ENCODE peak calls at places on chromosomes 5 and 9, in six cellular contexts. B is hepatocyte, O is IMR-90, E is GM12878, Y is mammary epithelial cell, S is OCI-LY7. Z is an unnamed sample. For H3K4me1, the result is how much of the 10 kb centered on the place peaks cover.

GRCh38 chr5:169100735-169101075 is 200.2 kb downstream of the SLIT3 start:
- DNase-seq in B (no peak), O (no peak), E (no peak), Y (peak), S (no peak), Z (peak)

GRCh38 chr5:140221697-140222223 is 46.8 kb downstream of the CYSTM1 start:
- DNase-seq in B (no peak), O (peak), E (no peak), Y (peak), S (no peak), Z (peak)

GRCh38 chr9:38414040-38414723 is 10.1 kb downstream of the IGFBPL1 start:
- DNase-seq in B (no peak), O (no peak), E (no peak), Y (no peak), S (no peak), Z (no peak)

GRCh38 chr9:86679979-86680378 is 267.3 kb downstream of the GAS1 start:
- DNase-seq in B (no peak), O (no peak), E (no peak), Y (no peak), S (no peak), Z (no peak)

GRCh38 chr5:13339022-13339421 is 605.5 kb downstream of the DNAH5 start:
- DNase-seq in B (no peak), O (no peak), E (no peak), Y (no peak), S (no peak), Z (no peak)

GRCh38 chr5:166618555-166618954 is 1672.9 kb upstream of the WWC1 start:
- DNase-seq in B (no peak), O (no peak), E (no peak), Y (no peak), S (no peak), Z (no peak)

GRCh38 chr5:31944683-31945445 is 229.3 kb downstream of the GOLPH3 start:
- DNase-seq in B (no peak), O (no peak), E (no peak), Y (no peak), S (no peak), Z (no peak)

GRCh38 chr9:69023650-69024049 is 9.7 kb upstream of the PRKACG start:
- DNase-seq in B (no peak), O (no peak), E (no peak), Y (no peak), S (no peak), Z (no peak)

GRCh38 chr9:97851450-97851883 is 1.6 kb upstream of the FOXE1 start:
- DNase-seq in B (no peak), O (no peak), E (no peak), Y (no peak), S (no peak), Z (no peak)

GRCh38 chr5:98769256-98770157 is 4.0 kb upstream of the RGMB start:
- DNase-seq in B (peak), O (peak), E (no peak), Y (no peak), S (no peak), Z (peak)

GRCh38 chr5:178872302-178872701 is 12.5 kb downstream of the ZNF354B start:
- DNase-seq in B (no peak), O (no peak), E (no peak), Y (no peak), S (no peak), Z (no peak)

GRCh38 chr5:31415009-31415923 is 116.6 kb downstream of the DROSHA start:
- DNase-seq in B (no peak), O (no peak), E (no peak), Y (no peak), S (no peak), Z (no peak)

GRCh38 chr9:69001921-69002320 is 12.0 kb downstream of the PRKACG start:
- DNase-seq in B (no peak), O (no peak), E (no peak), Y (no peak), S (no peak), Z (no peak)

GRCh38 chr9:91902465-91903125 is 47.4 kb downstream of the ROR2 start:
- DNase-seq in B (peak), O (peak), E (no peak), Y (no peak), S (no peak), Z (no peak)
- H3K27ac ChIP-seq in B (peak), O (peak), E (no peak), Y (no peak), S (no peak), Z (no peak)

GRCh38 chr9:32384364-32385134 is at the start of gene ACO1:
- DNase-seq in B (peak), O (peak), E (peak), Y (peak), S (peak), Z (peak)

GRCh38 chr9:32385135-32385884 is 867 bp downstream of the ACO1 start:
- DNase-seq in B (no peak), O (peak), E (no peak), Y (no peak), S (no peak), Z (no peak)

GRCh38 chr9:32382582-32383320 is 1.7 kb upstream of the ACO1 start:
- DNase-seq in B (no peak), O (no peak), E (no peak), Y (no peak), S (no peak), Z (no peak)

GRCh38 chr9:32385885-32386283 is 1.4 kb downstream of the ACO1 start:
- DNase-seq in B (no peak), O (no peak), E (no peak), Y (no peak), S (no peak), Z (no peak)

DNA sequence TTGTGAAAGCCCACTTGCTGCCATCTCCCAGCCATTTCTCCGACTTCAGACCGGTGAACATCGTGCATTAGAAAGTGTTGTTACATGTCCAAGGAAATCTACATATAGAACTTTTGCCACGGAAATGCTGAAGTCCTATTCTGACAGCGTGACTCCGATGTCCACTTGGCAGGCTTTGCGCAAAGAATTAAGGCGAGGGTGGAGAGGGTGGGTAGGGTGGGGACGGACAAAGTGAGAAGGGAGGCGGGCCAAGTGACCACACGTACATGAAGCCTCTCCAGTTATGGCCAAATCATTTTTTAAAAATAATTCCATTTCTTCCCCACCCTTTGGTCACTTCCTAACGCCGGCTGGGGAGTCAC is 460 bp upstream of the ACO1 start:
- DNase-seq in B (no peak), O (no peak), E (no peak), Y (peak), S (no peak), Z (no peak)
- H2AFZ ChIP-seq in B (peak), O (peak), E (peak), Y (peak), S (peak), Z (peak)

DNA sequence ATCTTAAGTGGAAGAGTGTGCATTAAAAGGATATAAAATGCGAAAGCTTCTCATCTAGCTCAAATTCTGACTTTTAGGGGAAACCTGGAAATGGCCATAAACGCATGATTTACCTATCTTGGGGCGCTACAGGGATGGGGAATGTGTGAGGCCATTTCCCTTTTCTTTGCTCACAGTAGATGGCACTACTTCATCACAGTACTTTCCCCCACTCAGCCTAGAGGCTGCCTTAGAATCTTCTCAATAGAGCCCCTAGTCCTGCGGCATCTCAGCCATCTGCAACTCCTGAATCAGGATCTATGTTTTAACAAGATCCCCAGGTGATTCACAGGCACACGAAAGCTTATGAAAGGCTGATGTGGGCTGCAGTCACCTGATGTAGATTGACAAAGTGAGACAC is 110.8 kb downstream of the LHFPL2 start:
- DNase-seq in B (peak), O (peak), E (no peak), Y (peak), S (peak), Z (peak)
- H3K4me1 ChIP-seq in B (under half), O (under half), E (under half), Y (under half), S (under half), Z (under half)

GRCh38 chr9:129609486-129610192 is 11.3 kb downstream of the C9orf50 start:
- DNase-seq in B (peak), O (no peak), E (no peak), Y (no peak), S (peak), Z (peak)

GRCh38 chr9:129608561-129609481 is 12.1 kb downstream of the C9orf50 start:
- DNase-seq in B (peak), O (no peak), E (no peak), Y (no peak), S (no peak), Z (no peak)

GRCh38 chr9:129611302-129611800 is 9.6 kb downstream of the C9orf50 start:
- DNase-seq in B (no peak), O (no peak), E (no peak), Y (no peak), S (peak), Z (no peak)

GRCh38 chr9:129610473-129611301 is 10.2 kb downstream of the C9orf50 start:
- DNase-seq in B (peak), O (peak), E (no peak), Y (peak), S (peak), Z (peak)

DNA sequence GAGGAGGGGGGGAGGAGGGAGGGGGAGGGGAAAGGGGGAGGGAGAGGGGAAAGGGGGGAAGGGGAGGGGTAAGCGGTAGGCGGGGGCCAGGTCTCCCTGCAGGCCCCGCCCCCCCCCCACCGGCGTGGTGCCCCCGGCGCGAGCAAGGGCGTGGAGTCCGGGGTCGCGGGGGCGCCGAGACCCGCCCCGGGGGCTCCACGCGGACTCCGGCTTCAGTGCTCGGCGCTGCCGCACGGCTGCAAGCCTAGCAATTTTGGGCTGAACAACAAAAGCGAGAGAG is 10.8 kb downstream of the C9orf50 start:
- DNase-seq in B (no peak), O (no peak), E (no peak), Y (no peak), S (no peak), Z (no peak)
- H3K27ac ChIP-seq in B (peak), O (peak), E (no peak), Y (no peak), S (no peak), Z (peak)

GRCh38 chr5:50667653-50668403 is 1.4 kb downstream of the PARP8 start:
- DNase-seq in B (peak), O (peak), E (peak), Y (peak), S (peak), Z (peak)

GRCh38 chr5:50666261-50667078 is at the start of gene PARP8:
- DNase-seq in B (peak), O (peak), E (no peak), Y (peak), S (peak), Z (peak)

GRCh38 chr5:50667079-50667652 is 729 bp downstream of the PARP8 start:
- DNase-seq in B (peak), O (peak), E (no peak), Y (peak), S (peak), Z (peak)

GRCh38 chr5:50665091-50665490 is 1.3 kb upstream of the PARP8 start:
- DNase-seq in B (no peak), O (no peak), E (no peak), Y (no peak), S (no peak), Z (no peak)

DNA sequence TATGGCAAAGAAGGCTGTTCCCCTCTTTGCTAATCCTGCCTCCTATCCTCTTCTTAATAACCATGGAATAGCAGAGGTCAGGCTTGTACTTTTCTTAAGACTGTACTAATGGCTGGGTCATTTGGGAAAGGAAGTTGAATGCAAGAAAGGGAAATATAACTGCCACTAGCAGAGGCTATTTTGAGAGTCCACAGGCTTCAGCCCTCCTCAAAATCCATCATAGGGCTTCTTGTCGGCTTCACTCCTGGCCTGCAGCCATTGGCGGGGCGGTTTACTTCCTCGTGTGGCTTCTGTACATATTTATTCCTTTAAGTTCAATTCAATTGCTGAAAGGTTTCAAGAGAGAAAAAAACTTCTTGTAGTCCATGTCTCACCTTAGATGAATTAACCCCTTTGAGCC is 2.8 kb upstream of the PARP8 start:
- DNase-seq in B (no peak), O (no peak), E (no peak), Y (no peak), S (no peak), Z (no peak)
- H2AFZ ChIP-seq in B (no peak), O (no peak), E (no peak), Y (no peak), S (no peak), Z (no peak)

DNA sequence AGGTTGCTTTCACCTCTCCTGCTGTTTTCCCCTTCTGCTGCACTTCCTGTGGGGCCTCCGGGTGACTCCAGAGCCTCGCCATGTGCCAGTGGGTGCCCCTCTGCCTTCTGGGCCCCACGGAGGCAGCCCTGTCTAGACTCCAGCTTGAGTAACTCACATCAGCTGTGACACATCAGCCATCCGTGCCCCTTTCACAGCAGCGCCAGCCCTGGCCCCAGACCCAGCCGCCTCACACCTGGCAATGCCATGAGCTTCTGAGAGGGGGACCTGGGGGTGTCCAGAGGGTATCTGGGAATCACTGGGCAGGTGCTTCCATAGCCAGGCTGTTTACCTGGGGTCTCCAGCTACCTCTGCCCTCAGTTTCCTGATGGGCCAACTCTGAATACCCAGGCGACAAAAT is 37.0 kb downstream of the ADAMTSL2 start:
- DNase-seq in B (no peak), O (no peak), E (no peak), Y (no peak), S (no peak), Z (no peak)
- H3K4me1 ChIP-seq in B (under half), O (under half), E (under half), Y (under half), S (under half), Z (under half)

DNA sequence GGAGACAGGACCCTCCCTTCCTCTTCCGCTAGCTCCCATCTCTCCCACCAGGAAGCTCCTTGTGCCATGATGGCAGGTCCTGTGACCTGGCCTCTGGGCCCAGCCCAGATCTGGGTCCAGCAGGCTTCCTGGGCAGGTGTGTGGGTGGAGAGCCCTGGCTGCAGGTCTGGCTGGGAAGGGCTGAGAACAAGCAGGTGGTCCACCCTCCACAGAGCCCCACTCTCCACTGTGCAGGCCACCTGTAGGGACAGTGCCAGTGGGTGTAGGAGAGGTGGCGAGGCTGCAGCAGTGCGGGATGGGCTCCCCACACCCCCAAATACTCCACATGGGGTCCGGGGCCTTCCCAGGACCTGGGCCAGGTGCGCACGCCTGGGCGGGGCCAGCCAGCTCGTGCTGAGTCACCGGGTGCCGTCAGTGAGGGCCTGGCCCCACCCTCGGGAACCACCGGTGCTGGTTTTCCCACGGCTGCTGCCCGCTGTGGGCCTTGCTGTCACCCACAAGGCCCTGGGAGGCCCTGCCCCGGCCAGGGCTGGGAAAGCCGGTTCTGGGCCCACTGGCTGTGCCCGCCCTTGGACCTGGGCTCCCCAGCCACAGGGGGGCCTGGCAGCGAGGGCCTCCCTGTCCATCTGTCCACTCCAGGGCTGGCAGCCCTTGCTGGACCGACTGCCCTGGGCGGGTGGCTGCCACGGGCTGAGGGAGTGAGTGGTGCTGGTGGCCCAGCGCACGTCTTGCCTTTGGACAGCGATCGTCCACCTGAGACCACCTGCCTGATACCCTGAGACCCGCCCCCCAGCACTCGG is 9.3 kb upstream of the NRARP start:
- DNase-seq in B (peak), O (peak), E (no peak), Y (peak), S (no peak), Z (peak)
- H3K27ac ChIP-seq in B (peak), O (no peak), E (no peak), Y (peak), S (no peak), Z (no peak)

GRCh38 chr5:147852365-147852764 is 20.9 kb upstream of the SPINK1 start:
- DNase-seq in B (no peak), O (no peak), E (no peak), Y (no peak), S (no peak), Z (no peak)
- H2AFZ ChIP-seq in B (no peak), O (no peak), E (no peak), Y (no peak), S (no peak), Z (no peak)

Z was measured in astrocyte.